ENCODE peak calls at places on chromosomes 4 and X, in seven cellular contexts. R is AG04449; C is cerebellum; K is stimulated activated CD4-positive, alpha-beta T cell treated with anti-CD3 and anti-CD28 coated beads, Interleukin-4, amount 100 ng/mL, for 24 hours; Y is heart left ventricle; U is sigmoid colon; P is CD8-positive, alpha-beta T cell. I is an unnamed sample.

GRCh38 chrX:109890910-109891502 is 111.9 kb upstream of the TMEM164 start:
- DNase-seq in C (peak; percentile 22), K (peak; percentile 48), P (no peak), Y (peak; percentile 37), U (peak; percentile 70), R (no peak), I (no peak)

GRCh38 chr4:81084029-81084428 is 53.5 kb downstream of the BMP3 start:
- DNase-seq in P (no peak), R (no peak), C (no peak), K (no peak), Y (no peak), U (no peak), I (peak; percentile 10)

GRCh38 chr4:7911044-7911578 is 28.6 kb downstream of the AFAP1 start:
- DNase-seq in K (no peak), U (peak; percentile 74), P (no peak), R (peak; percentile 80), Y (peak; percentile 36), C (no peak), I (peak; percentile 77)

GRCh38 chr4:110075891-110076290 is 122.5 kb downstream of the ELOVL6 start:
- DNase-seq in C (no peak), R (no peak), P (no peak), Y (no peak), K (no peak), U (no peak), I (no peak)

GRCh38 chr4:15694431-15694830 is 8.4 kb upstream of the BST1 start:
- DNase-seq in P (no peak), R (no peak), Y (no peak), U (no peak), C (no peak), K (no peak), I (no peak)

GRCh38 chr4:55851885-55852284 is 1.6 kb upstream of the EXOC1 start:
- DNase-seq in P (no peak), K (peak; percentile 13), C (no peak), R (no peak), U (no peak), Y (no peak), I (no peak)

GRCh38 chrX:136783159-136783558 is 2.4 kb upstream of the ARHGEF6 start:
- DNase-seq in K (no peak), R (no peak), Y (no peak), C (no peak), P (no peak), U (no peak), I (no peak)

GRCh38 chrX:131988236-131988635 is 34.9 kb upstream of the STK26 start:
- DNase-seq in U (no peak), P (no peak), K (no peak), R (no peak), C (no peak), Y (no peak), I (no peak)

GRCh38 chrX:138765061-138765460 is 53.5 kb upstream of the FGF13 start:
- DNase-seq in P (no peak), R (no peak), C (no peak), K (no peak), Y (no peak), U (no peak), I (no peak)

GRCh38 chrX:65667503-65668355 is at the start of gene MSN:
- DNase-seq in K (peak; percentile 74), C (peak; percentile 10), P (peak; percentile 45), Y (peak; percentile 87), R (no peak), U (peak; percentile 88), I (no peak)

GRCh38 chr4:94426783-94427182 is 25.0 kb upstream of the PDLIM5 start:
- DNase-seq in P (no peak), Y (no peak), U (no peak), R (no peak), K (no peak), C (no peak), I (no peak)

GRCh38 chrX:150864127-150864526 is 34.3 kb downstream of the CD99L2 start:
- DNase-seq in U (no peak), C (no peak), K (no peak), R (no peak), P (no peak), Y (no peak), I (no peak)

I was measured in AG04450.